ENCODE peak calls at places on chromosomes 16 and 17, in seven cellular contexts. One of them, this sample, is unnamed.

GRCh38 chr16:81526935-81527334 is 82.3 kb downstream of the CMIP start:
- DNase-seq in neural progenitor cell: no peak
- DNase-seq in HCT116: no peak
- DNase-seq in hepatocyte: peak
- DNase-seq in A673: no peak
- DNase-seq in GM23338: no peak
- DNase-seq in PC-9: peak
- DNase-seq in this sample: peak

GRCh38 chr16:67235816-67236547 is 9.1 kb downstream of the TMEM208 start:
- DNase-seq in PC-9: no peak
- DNase-seq in hepatocyte: no peak
- DNase-seq in A673: peak
- DNase-seq in GM23338: no peak
- DNase-seq in HCT116: no peak
- DNase-seq in neural progenitor cell: no peak
- DNase-seq in this sample: no peak

GRCh38 chr16:87604572-87605135 is 2.3 kb downstream of the JPH3 start:
- DNase-seq in PC-9: no peak
- DNase-seq in GM23338: no peak
- DNase-seq in hepatocyte: no peak
- DNase-seq in A673: no peak
- DNase-seq in neural progenitor cell: no peak
- DNase-seq in HCT116: no peak
- DNase-seq in this sample: no peak

GRCh38 chr17:19002805-19003542 is 1.6 kb downstream of the FAM83G start:
- DNase-seq in HCT116: no peak
- DNase-seq in GM23338: no peak
- DNase-seq in hepatocyte: no peak
- DNase-seq in A673: no peak
- DNase-seq in neural progenitor cell: peak
- DNase-seq in PC-9: no peak
- DNase-seq in this sample: no peak

GRCh38 chr16:12099451-12100123 is 123.1 kb downstream of the SNX29 start:
- DNase-seq in A673: no peak
- DNase-seq in HCT116: no peak
- DNase-seq in hepatocyte: no peak
- DNase-seq in GM23338: no peak
- DNase-seq in neural progenitor cell: no peak
- DNase-seq in PC-9: no peak
- DNase-seq in this sample: no peak

GRCh38 chr16:35795361-35796029 is 2336.1 kb downstream of the TP53TG3F start:
- DNase-seq in neural progenitor cell: no peak
- DNase-seq in A673: no peak
- DNase-seq in GM23338: no peak
- DNase-seq in HCT116: no peak
- DNase-seq in PC-9: no peak
- DNase-seq in hepatocyte: no peak
- DNase-seq in this sample: no peak

GRCh38 chr16:30003670-30004423 is 7.0 kb downstream of the DOC2A start:
- DNase-seq in hepatocyte: no peak
- DNase-seq in PC-9: no peak
- DNase-seq in HCT116: no peak
- DNase-seq in A673: no peak
- DNase-seq in GM23338: no peak
- DNase-seq in neural progenitor cell: no peak
- DNase-seq in this sample: no peak

GRCh38 chr17:40032322-40033320 is 17.4 kb downstream of the CSF3 start:
- DNase-seq in GM23338: no peak
- DNase-seq in neural progenitor cell: no peak
- DNase-seq in A673: no peak
- DNase-seq in HCT116: no peak
- DNase-seq in PC-9: no peak
- DNase-seq in hepatocyte: no peak
- DNase-seq in this sample: no peak

GRCh38 chr16:20866161-20866772 is 33.9 kb downstream of the DCUN1D3 start:
- DNase-seq in A673: peak
- DNase-seq in PC-9: peak
- DNase-seq in HCT116: peak
- DNase-seq in hepatocyte: peak
- DNase-seq in neural progenitor cell: peak
- DNase-seq in GM23338: no peak
- DNase-seq in this sample: peak

GRCh38 chr16:11605564-11605886 is 18.8 kb upstream of the LITAF start:
- DNase-seq in PC-9: no peak
- DNase-seq in hepatocyte: no peak
- DNase-seq in GM23338: no peak
- DNase-seq in neural progenitor cell: no peak
- DNase-seq in HCT116: no peak
- DNase-seq in A673: no peak
- DNase-seq in this sample: no peak

GRCh38 chr16:1781758-1782407 is 488 bp downstream of the SPSB3 start:
- DNase-seq in PC-9: peak
- DNase-seq in A673: peak
- DNase-seq in GM23338: peak
- DNase-seq in hepatocyte: no peak
- DNase-seq in neural progenitor cell: peak
- DNase-seq in HCT116: no peak
- DNase-seq in this sample: peak

GRCh38 chr17:47686661-47687327 is 7.2 kb upstream of the TBKBP1 start:
- DNase-seq in neural progenitor cell: no peak
- DNase-seq in A673: no peak
- DNase-seq in GM23338: no peak
- DNase-seq in HCT116: no peak
- DNase-seq in hepatocyte: no peak
- DNase-seq in PC-9: no peak
- DNase-seq in this sample: peak

GRCh38 chr16:73152731-73153130 is 104.8 kb upstream of the ZFHX3 start:
- DNase-seq in A673: no peak
- DNase-seq in HCT116: no peak
- DNase-seq in hepatocyte: peak
- DNase-seq in neural progenitor cell: peak
- DNase-seq in PC-9: no peak
- DNase-seq in GM23338: peak
- DNase-seq in this sample: no peak

GRCh38 chr17:60743282-60743681 is 65.6 kb downstream of the BCAS3 start:
- DNase-seq in hepatocyte: no peak
- DNase-seq in HCT116: no peak
- DNase-seq in GM23338: no peak
- DNase-seq in neural progenitor cell: no peak
- DNase-seq in A673: no peak
- DNase-seq in PC-9: no peak
- DNase-seq in this sample: no peak

GRCh38 chr17:60740584-60740983 is 62.9 kb downstream of the BCAS3 start:
- DNase-seq in neural progenitor cell: no peak
- DNase-seq in A673: no peak
- DNase-seq in HCT116: no peak
- DNase-seq in PC-9: no peak
- DNase-seq in GM23338: no peak
- DNase-seq in hepatocyte: no peak
- DNase-seq in this sample: no peak

GRCh38 chr17:60738287-60738686 is 60.6 kb downstream of the BCAS3 start:
- DNase-seq in PC-9: no peak
- DNase-seq in A673: no peak
- DNase-seq in HCT116: no peak
- DNase-seq in hepatocyte: no peak
- DNase-seq in GM23338: no peak
- DNase-seq in neural progenitor cell: no peak
- DNase-seq in this sample: no peak

GRCh38 chr17:60743812-60744211 is 66.2 kb downstream of the BCAS3 start:
- DNase-seq in GM23338: peak
- DNase-seq in PC-9: peak
- DNase-seq in A673: peak
- DNase-seq in neural progenitor cell: no peak
- DNase-seq in HCT116: peak
- DNase-seq in hepatocyte: peak
- DNase-seq in this sample: peak

GRCh38 chr17:60741031-60741430 is 63.4 kb downstream of the BCAS3 start:
- DNase-seq in A673: no peak
- DNase-seq in GM23338: no peak
- DNase-seq in hepatocyte: no peak
- DNase-seq in PC-9: no peak
- DNase-seq in HCT116: no peak
- DNase-seq in neural progenitor cell: no peak
- DNase-seq in this sample: no peak
- TF ChIP-seq EZH2 in A673: no peak
- TF ChIP-seq EZH2 in GM23338: no peak
- TF ChIP-seq EZH2 in hepatocyte: no peak
- TF ChIP-seq EZH2 in PC-9: no peak
- TF ChIP-seq EZH2 in HCT116: no peak
- TF ChIP-seq EZH2 in neural progenitor cell: no peak
- TF ChIP-seq EZH2 in this sample: no peak

GRCh38 chr17:74935585-74936469 is at the start of gene OTOP3:
- DNase-seq in HCT116: no peak
- DNase-seq in PC-9: no peak
- DNase-seq in A673: no peak
- DNase-seq in hepatocyte: no peak
- DNase-seq in GM23338: peak
- DNase-seq in neural progenitor cell: peak
- DNase-seq in this sample: no peak

GRCh38 chr17:74936470-74936799 is 737 bp downstream of the OTOP3 start:
- DNase-seq in PC-9: no peak
- DNase-seq in GM23338: no peak
- DNase-seq in A673: no peak
- DNase-seq in hepatocyte: no peak
- DNase-seq in HCT116: no peak
- DNase-seq in neural progenitor cell: no peak
- DNase-seq in this sample: no peak

GRCh38 chr17:74939534-74939933 is 3.8 kb downstream of the OTOP3 start:
- DNase-seq in PC-9: no peak
- DNase-seq in HCT116: no peak
- DNase-seq in GM23338: no peak
- DNase-seq in neural progenitor cell: no peak
- DNase-seq in A673: no peak
- DNase-seq in hepatocyte: no peak
- DNase-seq in this sample: no peak

GRCh38 chr17:74938194-74938950 is 2.7 kb downstream of the OTOP3 start:
- DNase-seq in hepatocyte: no peak
- DNase-seq in HCT116: no peak
- DNase-seq in A673: no peak
- DNase-seq in PC-9: no peak
- DNase-seq in GM23338: no peak
- DNase-seq in neural progenitor cell: no peak
- DNase-seq in this sample: no peak

GRCh38 chr17:74937064-74938051 is 1.7 kb downstream of the OTOP3 start:
- DNase-seq in A673: no peak
- DNase-seq in HCT116: no peak
- DNase-seq in GM23338: peak
- DNase-seq in neural progenitor cell: peak
- DNase-seq in PC-9: no peak
- DNase-seq in hepatocyte: no peak
- DNase-seq in this sample: no peak
- TF ChIP-seq EZH2 in A673: peak
- TF ChIP-seq EZH2 in HCT116: no peak
- TF ChIP-seq EZH2 in GM23338: peak
- TF ChIP-seq EZH2 in neural progenitor cell: no peak
- TF ChIP-seq EZH2 in PC-9: no peak
- TF ChIP-seq EZH2 in hepatocyte: peak
- TF ChIP-seq EZH2 in this sample: no peak

GRCh38 chr17:83099570-83100181 is 20.3 kb downstream of the METRNL start:
- DNase-seq in A673: no peak
- DNase-seq in GM23338: no peak
- DNase-seq in HCT116: no peak
- DNase-seq in hepatocyte: peak
- DNase-seq in PC-9: peak
- DNase-seq in neural progenitor cell: peak
- DNase-seq in this sample: no peak
- TF ChIP-seq EZH2 in A673: no peak
- TF ChIP-seq EZH2 in GM23338: no peak
- TF ChIP-seq EZH2 in HCT116: no peak
- TF ChIP-seq EZH2 in hepatocyte: no peak
- TF ChIP-seq EZH2 in PC-9: no peak
- TF ChIP-seq EZH2 in neural progenitor cell: no peak
- TF ChIP-seq EZH2 in this sample: peak

DNA sequence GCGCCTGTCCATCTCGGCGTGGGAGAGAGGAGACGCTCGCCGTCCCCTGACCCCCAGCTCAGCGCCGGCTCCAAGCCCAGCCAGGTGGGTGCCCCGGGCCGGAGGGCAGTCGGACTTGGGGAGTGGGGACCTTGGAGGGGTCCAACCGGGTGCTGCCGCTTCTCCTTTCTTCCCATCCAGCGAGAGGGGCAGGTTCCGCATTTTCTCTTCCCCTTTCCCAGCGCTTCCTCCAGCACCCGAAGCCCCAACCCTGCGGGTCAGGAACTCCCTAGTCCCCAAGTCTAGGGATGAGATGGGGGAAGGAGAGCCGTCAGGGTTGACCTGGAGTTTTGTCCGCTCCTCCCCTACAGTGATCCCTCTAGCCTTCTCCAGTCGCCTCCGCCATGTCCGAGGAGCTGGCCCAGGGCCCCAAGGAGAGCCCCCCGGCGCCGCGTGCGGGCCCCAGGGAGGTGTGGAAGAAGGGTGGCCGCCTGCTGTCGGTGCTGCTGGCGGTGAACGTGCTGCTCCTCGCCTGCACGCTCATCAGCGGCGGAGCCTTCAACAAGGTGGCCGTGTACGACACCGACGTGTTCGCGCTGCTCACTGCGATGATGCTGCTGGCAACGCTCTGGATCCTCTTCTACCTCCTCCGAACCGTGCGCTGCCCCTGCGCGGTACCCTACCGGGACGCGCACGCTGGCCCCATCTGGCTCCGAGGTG is at the start of gene OTOP2:
- DNase-seq in PC-9: no peak
- DNase-seq in neural progenitor cell: peak
- DNase-seq in GM23338: peak
- DNase-seq in HCT116: no peak
- DNase-seq in A673: no peak
- DNase-seq in hepatocyte: peak
- DNase-seq in this sample: no peak
- TF ChIP-seq EZH2 in PC-9: no peak
- TF ChIP-seq EZH2 in neural progenitor cell: peak
- TF ChIP-seq EZH2 in GM23338: peak
- TF ChIP-seq EZH2 in HCT116: no peak
- TF ChIP-seq EZH2 in A673: peak
- TF ChIP-seq EZH2 in hepatocyte: peak
- TF ChIP-seq EZH2 in this sample: peak

DNA sequence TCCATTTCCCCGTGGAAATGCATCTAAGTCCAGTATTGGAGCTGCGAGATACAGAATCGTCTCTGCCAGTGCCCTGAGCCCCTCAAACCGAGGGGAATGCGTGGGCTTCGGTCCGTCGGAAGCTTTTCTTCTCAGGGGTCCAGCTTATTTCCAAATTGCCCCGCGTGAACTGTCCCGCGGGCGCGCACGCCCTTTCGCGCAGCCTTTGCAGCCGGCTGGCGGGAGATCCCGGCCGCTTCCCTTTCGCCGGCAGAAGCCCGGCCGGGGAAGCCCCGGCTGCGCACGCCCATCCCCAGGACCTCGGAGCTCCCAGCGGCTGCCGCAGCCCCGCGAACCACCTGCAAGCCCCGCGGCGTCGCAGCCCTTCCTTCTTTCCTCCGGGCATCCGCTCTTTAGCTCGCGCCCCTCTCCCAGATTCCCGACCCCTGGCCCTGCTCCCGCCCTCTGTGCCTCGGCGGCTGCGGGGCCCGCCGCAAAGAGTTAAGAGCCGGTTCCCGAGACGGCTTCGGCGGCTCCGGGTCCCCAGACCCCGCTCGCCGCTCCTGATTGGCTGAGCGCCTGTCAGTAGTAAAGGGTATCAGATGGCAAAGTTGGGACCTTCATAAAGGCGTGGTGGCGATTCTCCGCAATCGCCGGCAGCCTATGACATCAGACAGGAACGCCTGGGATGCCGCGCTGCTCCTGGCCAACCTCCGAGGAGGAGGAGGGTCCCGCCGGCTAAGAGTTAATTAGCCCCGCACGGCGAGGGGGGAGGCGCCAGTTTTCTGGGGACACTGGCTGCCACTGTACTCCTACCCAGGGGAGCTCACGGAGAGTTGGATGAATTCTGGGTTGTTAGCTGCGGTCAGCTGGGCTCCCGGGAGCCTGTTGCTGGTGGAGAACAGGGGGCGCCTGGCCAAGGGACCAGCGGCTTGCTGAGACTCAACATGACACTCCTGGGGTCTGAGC is at the start of gene MYOCD:
- DNase-seq in neural progenitor cell: peak
- DNase-seq in A673: no peak
- DNase-seq in PC-9: no peak
- DNase-seq in hepatocyte: peak
- DNase-seq in HCT116: no peak
- DNase-seq in GM23338: peak
- DNase-seq in this sample: no peak
- TF ChIP-seq EZH2 in neural progenitor cell: peak
- TF ChIP-seq EZH2 in A673: peak
- TF ChIP-seq EZH2 in PC-9: no peak
- TF ChIP-seq EZH2 in hepatocyte: peak
- TF ChIP-seq EZH2 in HCT116: no peak
- TF ChIP-seq EZH2 in GM23338: no peak
- TF ChIP-seq EZH2 in this sample: peak